ENCODE peak calls at places on chromosomes 4 and X, in nine cellular contexts. F is A549; C is PC-9; Y is right cardiac atrium; Q is CD8-positive, alpha-beta T cell; U is tibial artery; Z is mammary epithelial cell; G is GM23338; M is endodermal cell. P is an unnamed sample.
A peak's percentile ranks its signal among the peaks of the same experiment; 100 is the strongest.

GRCh38 chr4:88535090-88535755 is 11.6 kb upstream of the PYURF start:
- DNase-seq in F (no peak), C (no peak), Y (no peak), Q (no peak), U (no peak), Z (no peak), G (no peak), M (no peak), P (no peak)

GRCh38 chrX:72115380-72115779 is 16.3 kb downstream of the RTL5 start:
- DNase-seq in F (no peak), C (no peak), Y (no peak), Q (no peak), U (no peak), Z (no peak), G (no peak), M (peak; percentile 63), P (no peak)

GRCh38 chr4:114860791-114861190 is 252.6 kb downstream of the NDST4 start:
- DNase-seq in F (no peak), C (no peak), Y (no peak), Q (no peak), U (no peak), Z (no peak), G (no peak), M (no peak), P (no peak)

GRCh38 chr4:128379860-128380259 is 92.2 kb upstream of the PGRMC2 start:
- DNase-seq in F (peak; percentile 53), C (no peak), Y (peak; percentile 27), Q (no peak), U (no peak), Z (no peak), G (peak; percentile 61), M (peak; percentile 79), P (peak; percentile 53)

GRCh38 chr4:2771264-2771663 is 15.1 kb upstream of the TNIP2 start:
- DNase-seq in F (no peak), C (no peak), Y (no peak), Q (no peak), U (no peak), Z (no peak), G (no peak), M (no peak), P (no peak)

GRCh38 chr4:122775987-122776836 is 43.7 kb downstream of the BBS12 start:
- DNase-seq in F (no peak), C (no peak), Y (no peak), Q (no peak), U (no peak), Z (peak; percentile 60), G (peak; percentile 54), M (peak; percentile 71), P (no peak)

GRCh38 chr4:85968945-85969830 is 390.7 kb downstream of the MAPK10 start:
- DNase-seq in F (peak; percentile 35), C (no peak), Y (no peak), Q (no peak), U (no peak), Z (peak; percentile 36), G (peak; percentile 73), M (no peak), P (peak; percentile 36)

GRCh38 chr4:71186566-71187398 is 152.0 kb upstream of the SLC4A4 start:
- DNase-seq in F (peak; percentile 33), C (no peak), Y (peak; percentile 68), Q (peak; percentile 31), U (peak; percentile 30), Z (peak; percentile 20), G (peak; percentile 79), M (peak; percentile 82), P (no peak)

GRCh38 chrX:106484233-106484632 is 127.5 kb upstream of the RADX start:
- DNase-seq in F (no peak), C (no peak), Y (no peak), Q (no peak), U (no peak), Z (no peak), G (no peak), M (no peak), P (no peak)

GRCh38 chr4:163484906-163485305 is 9.6 kb upstream of the TMA16 start:
- DNase-seq in F (peak; percentile 49), C (no peak), Y (peak; percentile 32), Q (peak; percentile 61), U (peak; percentile 46), Z (peak; percentile 8), G (peak; percentile 88), M (peak; percentile 90), P (peak; percentile 50)

GRCh38 chr4:64230709-64231310 is 178.4 kb downstream of the TECRL start:
- DNase-seq in F (peak; percentile 14), C (no peak), Y (no peak), Q (no peak), U (no peak), Z (peak; percentile 6), G (peak; percentile 52), M (peak; percentile 45), P (no peak)

GRCh38 chr4:118177121-118177520 is 142.8 kb downstream of the NDST3 start:
- DNase-seq in F (no peak), C (no peak), Y (no peak), Q (no peak), U (no peak), Z (no peak), G (no peak), M (no peak), P (no peak)

GRCh38 chr4:171812377-171813194 is 618 bp upstream of the GALNTL6 start:
- DNase-seq in F (peak; percentile 8), C (no peak), Y (no peak), Q (no peak), U (no peak), Z (peak; percentile 0), G (peak; percentile 53), M (peak; percentile 78), P (no peak)

GRCh38 chr4:21802406-21802805 is 146.2 kb downstream of the KCNIP4 start:
- DNase-seq in F (peak; percentile 10), C (no peak), Y (no peak), Q (no peak), U (no peak), Z (peak; percentile 55), G (no peak), M (no peak), P (peak; percentile 65)

GRCh38 chr4:128955751-128956150 is 137.6 kb downstream of the SCLT1 start:
- DNase-seq in F (no peak), C (no peak), Y (no peak), Q (no peak), U (no peak), Z (no peak), G (no peak), M (no peak), P (no peak)

GRCh38 chr4:155973639-155974475 is 20.2 kb upstream of the CTSO start:
- DNase-seq in F (no peak), C (no peak), Y (no peak), Q (no peak), U (no peak), Z (no peak), G (peak; percentile 60), M (no peak), P (no peak)

DNA sequence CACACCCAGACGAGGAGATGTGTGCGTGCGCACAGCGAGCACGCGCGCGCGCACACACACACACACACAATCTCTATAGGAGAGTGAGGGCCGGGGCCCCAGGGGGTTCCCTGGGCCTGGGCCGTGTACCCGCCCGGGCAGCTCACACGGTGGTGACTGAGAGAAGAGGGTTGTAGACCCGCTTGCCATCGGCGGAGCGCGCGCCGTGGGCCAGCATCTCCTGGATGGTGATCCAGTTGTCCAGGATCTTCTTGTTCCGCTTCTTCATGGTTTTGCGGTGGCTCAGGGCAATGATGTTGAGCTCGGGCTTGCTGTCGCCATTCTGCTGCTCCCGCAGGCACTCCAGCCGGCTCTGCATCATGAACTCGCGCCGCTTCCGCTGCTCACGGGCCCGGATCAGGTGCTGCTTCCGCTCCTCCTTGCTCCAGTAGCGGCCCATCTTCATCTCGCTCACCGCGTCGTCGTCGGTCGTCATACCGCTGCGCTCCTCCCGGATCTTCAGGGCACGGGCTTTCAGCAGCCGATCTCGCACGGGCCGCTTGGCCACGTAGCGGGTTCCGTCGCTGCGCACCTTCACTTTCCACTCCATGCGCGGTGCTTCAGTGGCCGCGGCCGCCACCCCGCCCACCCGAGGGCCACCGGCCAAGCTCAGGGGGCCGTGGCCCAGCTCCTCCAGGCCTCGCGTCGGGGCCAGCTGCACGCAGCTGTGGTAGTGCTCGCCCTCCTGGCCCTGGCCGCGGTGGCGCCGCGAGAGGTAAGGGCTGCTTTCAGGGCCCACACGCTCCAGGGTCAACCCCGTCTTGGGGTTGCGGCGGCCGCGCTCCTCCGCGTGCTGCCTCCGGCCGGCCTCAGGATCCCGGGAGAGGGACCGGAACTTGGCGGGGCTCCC is 9.0 kb downstream of the SSR4 start:
- DNase-seq in F (no peak), C (no peak), Y (no peak), Q (no peak), U (no peak), Z (no peak), G (no peak), M (no peak), P (no peak)
- H3K27ac ChIP-seq in F (no peak overlapping the region), C (no peak overlapping the region), Y (no peak overlapping the region), Q (no peak overlapping the region), U (no peak overlapping the region), Z (no peak overlapping the region), G (no peak overlapping the region), M (no peak overlapping the region), P (no peak overlapping the region)

GRCh38 chrX:14065800-14066199 is 36.1 kb upstream of the GEMIN8 start:
- DNase-seq in F (no peak), C (no peak), Y (peak; percentile 9), Q (no peak), U (no peak), Z (no peak), G (no peak), M (no peak), P (no peak)
- H3K4me1 ChIP-seq in F (peaks cover 12% of the 10 kb centered on the region), C (peaks cover 8% of the 10 kb centered on the region), Y (no peaks in the 10 kb centered on the region), Q (no peaks in the 10 kb centered on the region), U (no peaks in the 10 kb centered on the region), Z (no peaks in the 10 kb centered on the region), G (no peaks in the 10 kb centered on the region), M (no peaks in the 10 kb centered on the region), P (no peaks in the 10 kb centered on the region)

DNA sequence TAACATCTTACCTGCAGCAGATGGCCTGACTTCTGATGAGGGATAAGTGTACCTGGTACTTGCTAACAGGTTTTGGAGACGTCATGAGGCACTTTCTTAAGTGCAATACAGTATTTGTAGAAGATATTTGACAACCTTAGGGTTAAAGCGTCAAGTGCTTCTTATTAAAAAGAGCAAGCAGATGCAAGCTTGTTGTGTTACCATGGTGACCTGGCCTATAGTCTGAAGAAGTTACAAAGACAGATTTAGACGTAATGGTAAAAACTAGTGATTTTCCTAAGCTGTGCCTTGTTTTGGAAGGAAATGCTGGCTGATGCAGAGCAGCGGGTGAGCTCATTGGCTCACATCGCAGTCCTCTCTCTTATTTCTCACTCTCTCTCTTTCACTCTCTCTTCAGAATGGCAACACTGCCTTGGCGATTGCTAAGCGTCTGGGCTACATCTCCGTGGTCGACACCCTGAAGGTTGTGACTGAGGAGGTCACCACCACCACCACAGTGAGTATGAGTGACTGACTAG is 243.6 kb downstream of the ANK2 start:
- DNase-seq in F (no peak), C (no peak), Y (peak; percentile 27), Q (no peak), U (no peak), Z (no peak), G (peak; percentile 37), M (no peak), P (no peak)
- H3K4me3 ChIP-seq in F (no peak overlapping the region), C (no peak overlapping the region), Y (peak overlapping the region; percentile 33), Q (no peak overlapping the region), U (peak overlapping the region; percentile 38), Z (no peak overlapping the region), G (peak overlapping the region; percentile 37), M (no peak overlapping the region), P (no peak overlapping the region)

DNA sequence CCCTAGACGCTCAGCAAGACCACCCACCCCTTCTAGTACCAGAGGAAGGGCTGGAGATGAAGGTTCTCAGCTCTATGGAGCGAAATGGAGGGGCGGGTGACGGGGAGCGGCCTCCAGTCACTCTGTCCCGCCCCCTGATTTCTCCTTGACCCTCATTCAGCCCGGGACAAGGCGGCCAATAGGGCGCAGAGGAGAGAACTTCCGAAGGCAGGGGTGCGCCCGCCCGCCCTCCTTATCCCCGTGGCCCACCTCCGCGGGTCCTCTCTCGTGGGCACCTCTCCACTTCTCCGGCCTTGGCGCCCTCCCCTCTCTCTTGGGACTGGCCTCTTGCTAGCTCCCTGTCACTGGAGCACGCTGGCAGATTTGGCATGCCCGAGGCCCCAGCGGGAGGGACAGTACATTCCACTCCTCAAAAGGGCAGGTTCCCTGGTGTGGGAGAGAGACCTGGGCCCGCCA is 1.1 kb upstream of the SEPTIN6 start:
- DNase-seq in F (no peak), C (no peak), Y (peak; percentile 27), Q (no peak), U (no peak), Z (no peak), G (peak; percentile 47), M (peak; percentile 74), P (no peak)
- H3K27ac ChIP-seq in F (no peak overlapping the region), C (no peak overlapping the region), Y (no peak overlapping the region), Q (no peak overlapping the region), U (no peak overlapping the region), Z (no peak overlapping the region), G (no peak overlapping the region), M (no peak overlapping the region), P (no peak overlapping the region)

P was measured in SJSA1.